ENCODE peak calls at places on chromosomes 13 and 19, in six cellular contexts. One of them, this sample, is unnamed. For H3K36me3, the result is how much of the 10 kb centered on the place peaks cover.

GRCh38 chr13:25932353-25932752 is 119.5 kb downstream of the SHISA2 start:
- DNase-seq in sigmoid colon: no peak
- DNase-seq in transverse colon: no peak
- DNase-seq in IMR-90: no peak
- DNase-seq in stomach: no peak
- DNase-seq in heart left ventricle: no peak
- DNase-seq in this sample: no peak

GRCh38 chr13:105773241-105773640 is 762.2 kb downstream of the EFNB2 start:
- DNase-seq in IMR-90: no peak
- DNase-seq in transverse colon: no peak
- DNase-seq in stomach: no peak
- DNase-seq in sigmoid colon: no peak
- DNase-seq in heart left ventricle: no peak
- DNase-seq in this sample: no peak

GRCh38 chr19:35559281-35559659 is 4.2 kb downstream of the ATP4A start:
- DNase-seq in heart left ventricle: no peak
- DNase-seq in transverse colon: no peak
- DNase-seq in sigmoid colon: no peak
- DNase-seq in stomach: no peak
- DNase-seq in IMR-90: no peak
- DNase-seq in this sample: no peak

GRCh38 chr13:96020155-96020575 is 33.0 kb downstream of the UGGT2 start:
- DNase-seq in heart left ventricle: no peak
- DNase-seq in stomach: peak
- DNase-seq in transverse colon: peak
- DNase-seq in IMR-90: peak
- DNase-seq in sigmoid colon: no peak
- DNase-seq in this sample: no peak

GRCh38 chr19:35755550-35756371 is 1.1 kb downstream of the HSPB6 start:
- DNase-seq in sigmoid colon: peak
- DNase-seq in IMR-90: peak
- DNase-seq in stomach: peak
- DNase-seq in heart left ventricle: peak
- DNase-seq in transverse colon: peak
- DNase-seq in this sample: peak

GRCh38 chr13:100608906-100609305 is 20.3 kb upstream of the GGACT start:
- DNase-seq in heart left ventricle: no peak
- DNase-seq in transverse colon: peak
- DNase-seq in stomach: no peak
- DNase-seq in sigmoid colon: no peak
- DNase-seq in IMR-90: no peak
- DNase-seq in this sample: no peak

GRCh38 chr19:8722032-8722431 is 598 bp downstream of the OR2Z1 start:
- DNase-seq in IMR-90: no peak
- DNase-seq in heart left ventricle: no peak
- DNase-seq in stomach: no peak
- DNase-seq in transverse colon: no peak
- DNase-seq in sigmoid colon: no peak
- DNase-seq in this sample: no peak

GRCh38 chr19:33810821-33811220 is 14.2 kb downstream of the KCTD15 start:
- DNase-seq in transverse colon: no peak
- DNase-seq in sigmoid colon: peak
- DNase-seq in stomach: no peak
- DNase-seq in IMR-90: no peak
- DNase-seq in heart left ventricle: no peak
- DNase-seq in this sample: no peak

GRCh38 chr13:77833331-77833863 is 85.2 kb downstream of the EDNRB start:
- DNase-seq in transverse colon: no peak
- DNase-seq in IMR-90: peak
- DNase-seq in stomach: no peak
- DNase-seq in heart left ventricle: no peak
- DNase-seq in sigmoid colon: no peak
- DNase-seq in this sample: peak

GRCh38 chr19:30590596-30591229 is 218.5 kb downstream of the ZNF536 start:
- DNase-seq in stomach: no peak
- DNase-seq in heart left ventricle: no peak
- DNase-seq in sigmoid colon: no peak
- DNase-seq in transverse colon: no peak
- DNase-seq in IMR-90: no peak
- DNase-seq in this sample: no peak

GRCh38 chr13:28421674-28422410 is 73.1 kb downstream of the FLT1 start:
- DNase-seq in sigmoid colon: no peak
- DNase-seq in transverse colon: no peak
- DNase-seq in stomach: no peak
- DNase-seq in IMR-90: no peak
- DNase-seq in heart left ventricle: no peak
- DNase-seq in this sample: no peak

GRCh38 chr19:10836478-10837325 is 690 bp upstream of the TMED1 start:
- DNase-seq in transverse colon: peak
- DNase-seq in sigmoid colon: peak
- DNase-seq in IMR-90: no peak
- DNase-seq in heart left ventricle: peak
- DNase-seq in stomach: peak
- DNase-seq in this sample: peak

GRCh38 chr13:40245567-40245966 is 420.9 kb downstream of the FOXO1 start:
- DNase-seq in stomach: no peak
- DNase-seq in heart left ventricle: no peak
- DNase-seq in sigmoid colon: no peak
- DNase-seq in transverse colon: no peak
- DNase-seq in IMR-90: no peak
- DNase-seq in this sample: no peak

GRCh38 chr13:52786747-52787146 is 47.1 kb upstream of the CNMD start:
- DNase-seq in heart left ventricle: no peak
- DNase-seq in IMR-90: no peak
- DNase-seq in sigmoid colon: no peak
- DNase-seq in transverse colon: no peak
- DNase-seq in stomach: no peak
- DNase-seq in this sample: no peak

GRCh38 chr13:76764429-76764828 is 121.8 kb downstream of the KCTD12 start:
- DNase-seq in stomach: no peak
- DNase-seq in heart left ventricle: peak
- DNase-seq in transverse colon: peak
- DNase-seq in sigmoid colon: peak
- DNase-seq in IMR-90: peak
- DNase-seq in this sample: peak

GRCh38 chr13:51380269-51380668 is 40.8 kb downstream of the SERPINE3 start:
- DNase-seq in transverse colon: no peak
- DNase-seq in sigmoid colon: no peak
- DNase-seq in stomach: no peak
- DNase-seq in IMR-90: peak
- DNase-seq in heart left ventricle: no peak
- DNase-seq in this sample: no peak

GRCh38 chr13:85367887-85368286 is 431.3 kb downstream of the SLITRK6 start:
- DNase-seq in IMR-90: peak
- DNase-seq in heart left ventricle: no peak
- DNase-seq in stomach: no peak
- DNase-seq in sigmoid colon: no peak
- DNase-seq in transverse colon: no peak
- DNase-seq in this sample: no peak

GRCh38 chr13:21429217-21429616 is 29.9 kb downstream of the ZDHHC20 start:
- DNase-seq in stomach: no peak
- DNase-seq in heart left ventricle: no peak
- DNase-seq in transverse colon: no peak
- DNase-seq in sigmoid colon: no peak
- DNase-seq in IMR-90: no peak
- DNase-seq in this sample: no peak

GRCh38 chr19:5823579-5824281 is 15.8 kb downstream of the FUT6 start:
- DNase-seq in IMR-90: no peak
- DNase-seq in heart left ventricle: no peak
- DNase-seq in sigmoid colon: no peak
- DNase-seq in stomach: peak
- DNase-seq in transverse colon: peak
- DNase-seq in this sample: no peak

GRCh38 chr19:3423183-3423829 is 56.9 kb downstream of the NFIC start:
- DNase-seq in IMR-90: peak
- DNase-seq in transverse colon: no peak
- DNase-seq in stomach: no peak
- DNase-seq in sigmoid colon: no peak
- DNase-seq in heart left ventricle: no peak
- DNase-seq in this sample: peak

GRCh38 chr13:23701646-23702045 is 131.4 kb downstream of the TNFRSF19 start:
- DNase-seq in transverse colon: peak
- DNase-seq in stomach: peak
- DNase-seq in heart left ventricle: peak
- DNase-seq in sigmoid colon: peak
- DNase-seq in IMR-90: peak
- DNase-seq in this sample: peak

GRCh38 chr19:13984875-13985741 is 21.0 kb downstream of the RFX1 start:
- DNase-seq in stomach: no peak
- DNase-seq in heart left ventricle: no peak
- DNase-seq in sigmoid colon: no peak
- DNase-seq in transverse colon: no peak
- DNase-seq in IMR-90: no peak
- DNase-seq in this sample: no peak

GRCh38 chr19:13984186-13984585 is 21.9 kb downstream of the RFX1 start:
- DNase-seq in transverse colon: no peak
- DNase-seq in sigmoid colon: no peak
- DNase-seq in stomach: no peak
- DNase-seq in IMR-90: no peak
- DNase-seq in heart left ventricle: no peak
- DNase-seq in this sample: no peak

GRCh38 chr19:13987101-13987890 is 18.8 kb downstream of the RFX1 start:
- DNase-seq in sigmoid colon: no peak
- DNase-seq in IMR-90: no peak
- DNase-seq in heart left ventricle: no peak
- DNase-seq in transverse colon: no peak
- DNase-seq in stomach: peak
- DNase-seq in this sample: peak

GRCh38 chr19:13985771-13986347 is 20.3 kb downstream of the RFX1 start:
- DNase-seq in heart left ventricle: no peak
- DNase-seq in stomach: no peak
- DNase-seq in transverse colon: no peak
- DNase-seq in IMR-90: no peak
- DNase-seq in sigmoid colon: no peak
- DNase-seq in this sample: no peak

DNA sequence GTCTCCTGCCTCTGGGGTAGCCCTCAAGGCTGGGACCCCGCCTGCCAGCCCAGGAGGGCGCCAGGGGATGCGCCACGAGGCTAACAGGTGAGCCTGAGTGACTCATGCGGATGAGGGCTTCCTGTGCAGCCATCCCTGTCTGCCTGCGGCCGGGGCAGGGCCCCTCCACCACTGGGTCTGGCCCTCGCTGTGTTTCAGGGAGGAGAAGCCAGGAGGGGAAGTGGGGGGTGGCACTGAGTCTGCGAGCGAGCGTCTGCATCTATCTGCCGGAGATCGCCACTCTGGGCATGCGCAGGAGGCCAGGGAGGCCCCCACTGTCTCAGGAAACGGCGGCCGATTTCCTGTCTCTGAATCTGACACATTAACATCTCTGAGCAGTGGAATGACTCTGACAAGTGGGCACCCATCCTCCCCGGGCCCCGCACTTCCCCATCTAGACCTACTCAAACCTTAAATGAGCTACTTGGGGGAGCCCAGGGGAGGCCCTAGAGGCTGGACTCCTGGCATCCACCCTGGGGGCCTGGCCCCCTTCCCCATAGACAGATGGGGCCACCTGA is 19.7 kb downstream of the RFX1 start:
- DNase-seq in IMR-90: peak
- DNase-seq in sigmoid colon: peak
- DNase-seq in stomach: peak
- DNase-seq in heart left ventricle: peak
- DNase-seq in transverse colon: peak
- DNase-seq in this sample: peak
- TF ChIP-seq POLR2A in IMR-90: no peak
- TF ChIP-seq POLR2A in sigmoid colon: no peak
- TF ChIP-seq POLR2A in stomach: no peak
- TF ChIP-seq POLR2A in heart left ventricle: peak
- TF ChIP-seq POLR2A in transverse colon: peak
- TF ChIP-seq POLR2A in this sample: no peak

DNA sequence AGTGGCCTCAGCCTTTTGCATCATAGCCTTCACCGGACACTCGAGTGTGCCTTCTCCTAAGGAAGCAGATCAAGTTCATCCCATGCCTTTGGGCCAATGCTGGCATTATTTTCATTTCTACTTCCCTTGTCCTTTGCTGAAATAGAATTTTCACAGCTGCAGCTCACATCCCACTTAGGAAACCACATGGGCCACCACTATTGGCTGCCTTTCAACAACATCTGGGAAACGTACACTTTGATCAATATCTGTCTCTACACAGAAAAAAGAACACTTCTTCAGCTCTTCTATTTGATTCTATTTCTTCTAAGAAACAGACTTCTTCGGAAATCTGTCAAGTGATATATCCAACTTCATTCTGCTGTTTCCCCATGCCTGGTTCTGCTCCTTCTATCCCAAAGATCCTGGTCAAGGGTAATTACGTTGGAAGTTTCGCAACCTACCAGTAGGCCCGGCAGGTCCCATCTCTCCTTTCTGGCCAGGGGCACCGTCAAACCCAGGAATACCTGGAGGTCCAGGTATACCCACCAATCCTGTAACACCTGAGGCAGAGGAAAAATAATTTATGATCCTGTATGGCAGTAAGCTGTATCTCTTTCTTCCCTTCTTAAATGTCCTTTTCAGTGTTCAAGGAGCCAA is 143.8 kb downstream of the COL4A1 start:
- DNase-seq in heart left ventricle: no peak
- DNase-seq in sigmoid colon: no peak
- DNase-seq in transverse colon: no peak
- DNase-seq in IMR-90: no peak
- DNase-seq in stomach: no peak
- DNase-seq in this sample: no peak
- H3K36me3 ChIP-seq in heart left ventricle: half or more
- H3K36me3 ChIP-seq in sigmoid colon: half or more
- H3K36me3 ChIP-seq in transverse colon: under half
- H3K36me3 ChIP-seq in IMR-90: half or more
- H3K36me3 ChIP-seq in stomach: half or more
- H3K36me3 ChIP-seq in this sample: under half

GRCh38 chr13:84049442-84049841 is 167.2 kb upstream of the SLITRK1 start:
- DNase-seq in transverse colon: no peak
- DNase-seq in stomach: no peak
- DNase-seq in heart left ventricle: no peak
- DNase-seq in IMR-90: no peak
- DNase-seq in sigmoid colon: no peak
- DNase-seq in this sample: no peak
- TF ChIP-seq POLR2A in transverse colon: no peak
- TF ChIP-seq POLR2A in stomach: no peak
- TF ChIP-seq POLR2A in heart left ventricle: no peak
- TF ChIP-seq POLR2A in IMR-90: no peak
- TF ChIP-seq POLR2A in sigmoid colon: no peak
- TF ChIP-seq POLR2A in this sample: no peak

GRCh38 chr13:114015111-114015551 is 41.3 kb upstream of the C13orf46 start:
- DNase-seq in stomach: peak
- DNase-seq in sigmoid colon: no peak
- DNase-seq in heart left ventricle: no peak
- DNase-seq in IMR-90: no peak
- DNase-seq in transverse colon: peak
- DNase-seq in this sample: no peak

GRCh38 chr13:114017966-114018365 is 44.1 kb upstream of the C13orf46 start:
- DNase-seq in sigmoid colon: no peak
- DNase-seq in heart left ventricle: no peak
- DNase-seq in IMR-90: no peak
- DNase-seq in stomach: no peak
- DNase-seq in transverse colon: no peak
- DNase-seq in this sample: no peak

GRCh38 chr13:114017028-114017630 is 43.3 kb upstream of the C13orf46 start:
- DNase-seq in IMR-90: peak
- DNase-seq in stomach: no peak
- DNase-seq in transverse colon: no peak
- DNase-seq in heart left ventricle: no peak
- DNase-seq in sigmoid colon: no peak
- DNase-seq in this sample: no peak

GRCh38 chr13:114015608-114016295 is 41.9 kb upstream of the C13orf46 start:
- DNase-seq in stomach: peak
- DNase-seq in heart left ventricle: no peak
- DNase-seq in transverse colon: peak
- DNase-seq in IMR-90: peak
- DNase-seq in sigmoid colon: no peak
- DNase-seq in this sample: peak

GRCh38 chr13:114016321-114017027 is 42.6 kb upstream of the C13orf46 start:
- DNase-seq in sigmoid colon: no peak
- DNase-seq in IMR-90: no peak
- DNase-seq in heart left ventricle: no peak
- DNase-seq in transverse colon: no peak
- DNase-seq in stomach: no peak
- DNase-seq in this sample: no peak
- H3K36me3 ChIP-seq in sigmoid colon: under half
- H3K36me3 ChIP-seq in IMR-90: half or more
- H3K36me3 ChIP-seq in heart left ventricle: under half
- H3K36me3 ChIP-seq in transverse colon: under half
- H3K36me3 ChIP-seq in stomach: half or more
- H3K36me3 ChIP-seq in this sample: half or more

This sample was measured in gastrocnemius medialis.